ENCODE peak calls at places on chromosomes 16 and 17, in ten cellular contexts. R is astrocyte; G is psoas muscle; B is HCT116; J is AG04450; Q is fibroblast of lung; M is ovary; Z is CD8-positive, alpha-beta T cell; N is dorsolateral prefrontal cortex; L is left ventricle myocardium inferior. D is an unnamed sample. For H3K27me3, the result is how much of the 10 kb centered on the place peaks cover.

GRCh38 chr17:73589096-73589980 is 54.9 kb downstream of the SDK2 start:
- DNase-seq in B (no peak), L (no peak), Q (no peak), J (no peak), N (no peak), G (no peak), M (no peak), Z (no peak), R (no peak), D (no peak)

GRCh38 chr16:19348578-19349315 is 63.2 kb downstream of the CLEC19A start:
- DNase-seq in J (no peak), R (peak), B (no peak), G (no peak), Q (peak), N (no peak), L (no peak), M (no peak), Z (no peak), D (no peak)

GRCh38 chr16:27515874-27516353 is 33.8 kb downstream of the GTF3C1 start:
- DNase-seq in Q (no peak), G (no peak), R (no peak), L (no peak), M (no peak), B (peak), Z (no peak), N (no peak), J (no peak), D (no peak)

GRCh38 chr17:7354262-7354781 is 634 bp upstream of the TMEM95 start:
- DNase-seq in B (no peak), G (no peak), R (peak), Q (peak), L (no peak), J (no peak), Z (no peak), M (no peak), N (no peak), D (no peak)

GRCh38 chr17:40556884-40557414 is 8.3 kb downstream of the CCR7 start:
- DNase-seq in L (peak), R (no peak), J (no peak), Z (no peak), Q (no peak), B (no peak), G (no peak), M (peak), N (no peak), D (no peak)

GRCh38 chr17:70013911-70014310 is 61.1 kb upstream of the KCNJ16 start:
- DNase-seq in N (no peak), B (no peak), J (no peak), M (no peak), Z (no peak), L (no peak), G (no peak), R (no peak), Q (no peak), D (no peak)

GRCh38 chr17:78959803-78960202 is 19.9 kb downstream of the LGALS3BP start:
- DNase-seq in G (no peak), M (no peak), L (no peak), J (no peak), R (no peak), Q (no peak), Z (no peak), N (no peak), B (no peak), D (no peak)

GRCh38 chr16:11308493-11309283 is 27.6 kb upstream of the PRM1 start:
- DNase-seq in R (no peak), Q (no peak), N (no peak), L (no peak), J (no peak), B (no peak), M (no peak), G (no peak), Z (no peak), D (no peak)

GRCh38 chr16:85986931-85987749 is 88.2 kb downstream of the IRF8 start:
- DNase-seq in Q (no peak), N (no peak), R (no peak), B (no peak), J (no peak), M (no peak), G (no peak), Z (no peak), L (no peak), D (no peak)

GRCh38 chr17:62892870-62893338 is 73.1 kb upstream of the TANC2 start:
- DNase-seq in G (no peak), M (no peak), Q (peak), J (peak), L (peak), R (peak), B (no peak), N (no peak), Z (no peak), D (peak)

GRCh38 chr17:64598672-64599071 is 63.4 kb downstream of the SMURF2 start:
- DNase-seq in M (no peak), R (no peak), B (no peak), G (no peak), N (no peak), L (no peak), Q (no peak), Z (no peak), J (no peak), D (no peak)

GRCh38 chr17:73492802-73493139 is 151.5 kb downstream of the SDK2 start:
- DNase-seq in G (no peak), Q (no peak), N (no peak), R (no peak), Z (no peak), L (no peak), J (no peak), M (no peak), B (no peak), D (no peak)

GRCh38 chr16:12255919-12256665 is 279.6 kb downstream of the SNX29 start:
- DNase-seq in M (no peak), R (no peak), J (no peak), B (no peak), G (no peak), N (no peak), Q (no peak), Z (no peak), L (no peak), D (no peak)

GRCh38 chr16:83898463-83899271 is at the start of gene MLYCD:
- DNase-seq in G (peak), R (peak), J (no peak), Q (peak), L (peak), M (peak), N (peak), Z (peak), B (peak), D (no peak)

GRCh38 chr16:82157836-82158235 is 12.2 kb downstream of the MPHOSPH6 start:
- DNase-seq in J (no peak), Q (no peak), B (no peak), L (no peak), G (no peak), M (no peak), R (no peak), N (no peak), Z (no peak), D (no peak)

GRCh38 chr16:88780100-88781062 is 4.6 kb downstream of the PIEZO1 start:
- DNase-seq in R (no peak), N (no peak), Q (no peak), J (no peak), L (no peak), Z (no peak), G (no peak), M (no peak), B (no peak), D (no peak)

GRCh38 chr16:66484453-66485213 is 57.5 kb downstream of the BEAN1 start:
- DNase-seq in L (no peak), R (no peak), B (no peak), Z (no peak), G (no peak), M (no peak), N (no peak), J (no peak), Q (no peak), D (no peak)

GRCh38 chr17:29653995-29654714 is 31.4 kb upstream of the CORO6 start:
- DNase-seq in Z (no peak), R (no peak), M (no peak), L (no peak), N (no peak), B (no peak), G (no peak), Q (no peak), J (no peak), D (no peak)

GRCh38 chr17:14198013-14198412 is 38.6 kb downstream of the CDRT15 start:
- DNase-seq in R (no peak), Q (no peak), Z (no peak), N (no peak), B (no peak), L (peak), M (no peak), J (no peak), G (no peak), D (no peak)

GRCh38 chr17:57756941-57757340 is 11.8 kb upstream of the CCDC182 start:
- DNase-seq in R (no peak), J (no peak), M (no peak), B (no peak), Q (no peak), G (no peak), L (no peak), N (no peak), Z (no peak), D (no peak)

GRCh38 chr17:14048169-14048568 is 21.1 kb upstream of the COX10 start:
- DNase-seq in B (no peak), L (no peak), J (no peak), Q (no peak), R (no peak), M (no peak), Z (no peak), N (no peak), G (no peak), D (no peak)

GRCh38 chr17:77493901-77494663 is 353.3 kb downstream of the SEC14L1 start:
- DNase-seq in R (no peak), B (no peak), M (no peak), J (no peak), Z (no peak), Q (no peak), N (no peak), G (no peak), L (no peak), D (no peak)

GRCh38 chr17:13135496-13135895 is 117.7 kb upstream of the ELAC2 start:
- DNase-seq in G (no peak), J (no peak), L (no peak), M (no peak), B (no peak), N (no peak), R (no peak), Z (no peak), Q (no peak), D (no peak)

GRCh38 chr17:51147641-51148040 is 5.7 kb upstream of the NME1 start:
- DNase-seq in N (no peak), Z (no peak), G (no peak), J (no peak), B (no peak), L (no peak), R (no peak), Q (peak), M (no peak), D (no peak)

GRCh38 chr16:70701998-70702397 is 16.1 kb upstream of the MTSS2 start:
- DNase-seq in L (no peak), R (no peak), B (no peak), J (no peak), Q (no peak), Z (no peak), G (no peak), M (no peak), N (no peak), D (no peak)

GRCh38 chr17:45403906-45404490 is 28.7 kb downstream of the ARHGAP27 start:
- DNase-seq in M (no peak), N (no peak), Q (no peak), G (no peak), J (no peak), Z (no peak), R (no peak), L (no peak), B (no peak), D (no peak)

GRCh38 chr17:8048736-8049135 is 9.9 kb downstream of the ALOX15B start:
- DNase-seq in Z (no peak), R (no peak), N (no peak), Q (no peak), J (no peak), M (no peak), L (no peak), B (no peak), G (no peak), D (no peak)

GRCh38 chr17:35795871-35796265 is 427 bp upstream of the MMP28 start:
- DNase-seq in Z (no peak), B (no peak), R (no peak), N (no peak), L (no peak), G (no peak), J (no peak), Q (no peak), M (no peak), D (no peak)
- H3K27me3 ChIP-seq in Z (under half), B (under half), R (under half), N (under half), L (under half), G (under half), J (half or more), Q (half or more), M (under half), D (under half)

DNA sequence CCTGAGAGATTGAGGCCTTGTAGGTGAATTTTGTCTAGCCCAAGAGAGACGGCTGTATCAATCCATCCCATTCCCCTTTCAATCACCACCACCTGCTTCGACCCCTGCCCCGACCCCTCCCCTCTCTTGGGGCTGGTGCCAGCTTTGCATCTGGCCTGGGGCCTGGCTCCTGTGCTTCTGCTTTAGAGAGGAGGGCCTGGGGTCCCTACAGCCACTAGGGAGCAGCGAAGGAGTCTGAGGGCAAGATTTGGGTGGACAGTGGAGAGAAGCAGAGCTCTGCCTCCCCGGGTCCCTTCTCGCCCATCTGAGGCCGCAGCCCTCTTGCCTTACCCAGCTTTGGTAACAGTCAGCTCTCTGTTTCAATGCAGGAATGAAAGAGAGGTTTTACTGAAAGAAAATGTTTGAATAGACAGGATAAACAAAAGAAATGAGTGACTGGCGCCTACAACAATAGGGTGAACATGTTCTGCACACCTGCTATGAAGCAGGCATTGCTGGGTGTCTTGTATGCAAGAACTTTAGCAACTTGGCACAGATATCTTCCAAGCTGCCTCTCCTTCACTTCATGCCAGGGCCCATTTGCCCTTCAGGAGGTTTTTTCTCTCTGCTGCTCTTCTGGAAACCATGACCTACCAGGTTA is 57.4 kb downstream of the SLC47A1 start:
- DNase-seq in B (no peak), R (no peak), M (no peak), J (no peak), L (no peak), Z (no peak), N (no peak), Q (no peak), G (no peak), D (no peak)
- TF ChIP-seq CTCF in B (no peak), R (no peak), M (no peak), J (no peak), L (no peak), Z (no peak), N (no peak), Q (no peak), G (no peak), D (no peak)

DNA sequence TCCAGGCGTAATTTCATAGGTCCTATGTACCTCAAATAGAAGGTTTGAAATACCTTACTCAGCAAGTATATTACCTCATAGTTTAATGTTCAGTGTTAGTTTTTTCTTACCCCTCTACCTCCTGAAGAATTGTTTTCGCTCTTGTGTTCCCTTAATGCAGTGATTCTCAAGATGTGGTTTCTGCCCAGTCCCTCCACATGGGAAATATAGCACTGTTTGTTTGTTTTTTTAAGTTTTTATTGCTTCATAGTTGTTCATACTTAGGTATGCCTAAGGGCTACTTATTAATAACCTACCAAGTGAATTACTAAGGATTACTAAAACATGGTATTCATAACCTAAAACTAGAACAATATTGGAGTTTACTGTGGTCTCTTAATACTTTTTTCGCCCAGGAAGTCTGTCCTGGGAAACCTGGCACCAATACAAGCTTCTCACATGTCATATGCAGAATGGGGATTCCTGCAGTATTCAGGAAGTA is 5.0 kb downstream of the RSPRY1 start:
- DNase-seq in Z (no peak), R (peak), L (no peak), Q (peak), G (no peak), M (no peak), B (no peak), J (no peak), N (no peak), D (peak)
- H3K27me3 ChIP-seq in Z (under half), R (under half), L (under half), Q (under half), G (under half), M (under half), B (under half), J (under half), N (under half), D (under half)

DNA sequence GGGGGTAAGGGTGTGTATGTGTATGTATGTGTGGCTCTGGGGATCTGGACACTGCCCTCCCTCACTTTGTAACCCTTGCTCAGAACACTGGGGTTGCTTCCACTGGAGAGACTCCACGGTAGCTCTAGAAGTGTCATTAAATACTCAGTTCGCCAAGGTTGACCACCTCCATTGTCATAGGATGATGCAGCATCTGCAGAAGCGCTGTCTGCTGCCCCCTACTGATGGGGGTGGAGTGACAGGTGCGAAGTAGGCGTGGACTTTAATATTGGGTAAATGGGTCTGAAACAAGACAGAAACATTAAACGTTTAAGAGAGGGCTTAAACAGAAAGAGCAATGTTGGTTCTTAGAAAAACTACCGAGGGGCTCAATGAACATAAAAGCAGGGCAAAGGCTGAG is 35.5 kb upstream of the STAC2 start:
- DNase-seq in B (no peak), J (no peak), L (no peak), Q (no peak), M (no peak), R (no peak), Z (no peak), G (no peak), N (no peak), D (no peak)
- TF ChIP-seq CTCF in B (peak), J (peak), L (peak), Q (no peak), M (no peak), R (no peak), Z (peak), G (peak), N (peak), D (peak)

GRCh38 chr16:49277766-49278566 is 3.7 kb downstream of the CBLN1 start:
- DNase-seq in Z (no peak), G (no peak), J (no peak), M (no peak), R (no peak), B (no peak), N (no peak), L (no peak), Q (no peak), D (no peak)
- H3K27me3 ChIP-seq in Z (under half), G (half or more), J (half or more), M (under half), R (half or more), B (under half), N (half or more), L (half or more), Q (under half), D (half or more)

GRCh38 chr16:75241955-75242354 is 9.5 kb downstream of the BCAR1 start:
- DNase-seq in B (no peak), M (no peak), N (no peak), J (no peak), L (no peak), Z (no peak), R (no peak), Q (no peak), G (no peak), D (no peak)

GRCh38 chr16:75243667-75244224 is 7.7 kb downstream of the BCAR1 start:
- DNase-seq in Z (no peak), J (no peak), B (no peak), G (no peak), R (no peak), M (peak), L (no peak), N (no peak), Q (no peak), D (no peak)

GRCh38 chr16:75246504-75247205 is 4.8 kb downstream of the BCAR1 start:
- DNase-seq in G (no peak), R (peak), L (no peak), M (peak), Q (peak), Z (no peak), N (no peak), J (no peak), B (no peak), D (no peak)

GRCh38 chr16:75244844-75245758 is 6.3 kb downstream of the BCAR1 start:
- DNase-seq in Q (peak), G (peak), N (peak), L (peak), J (peak), B (no peak), R (peak), Z (no peak), M (peak), D (peak)

DNA sequence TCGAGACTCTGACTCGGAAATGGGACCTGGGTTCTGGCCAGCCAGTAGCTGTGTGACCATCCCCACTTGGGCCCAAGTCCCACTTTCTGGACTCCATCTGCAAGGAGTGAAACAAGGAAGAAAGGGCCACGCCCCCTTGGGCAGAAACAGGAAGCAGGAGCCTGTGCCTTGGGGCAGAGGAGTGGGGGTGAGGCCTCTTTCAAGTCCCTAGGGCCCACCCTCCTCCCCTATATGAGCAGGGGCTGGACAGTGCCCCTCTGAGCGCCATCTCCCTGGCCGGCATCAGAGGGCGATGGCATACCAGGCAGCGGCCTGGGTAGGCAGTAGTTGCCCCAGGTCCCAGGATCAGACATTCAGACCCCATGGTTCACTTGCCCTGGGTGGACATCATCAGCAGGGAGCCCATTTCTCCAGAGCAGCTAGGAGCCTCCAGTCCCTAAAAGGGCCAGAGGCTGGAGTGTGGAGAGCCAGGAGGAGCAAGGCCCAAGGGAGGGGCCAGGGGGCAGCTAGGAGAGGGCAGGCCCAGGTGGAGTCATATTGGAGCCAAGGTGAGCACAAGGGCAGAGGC is 7.1 kb downstream of the BCAR1 start:
- DNase-seq in J (no peak), Q (peak), L (no peak), N (no peak), Z (no peak), R (peak), B (no peak), G (no peak), M (peak), D (no peak)
- TF ChIP-seq CTCF in J (no peak), Q (no peak), L (no peak), N (no peak), Z (no peak), R (no peak), B (peak), G (no peak), M (no peak), D (no peak)

GRCh38 chr17:43914451-43914850 is 7.1 kb upstream of the MPP2 start:
- DNase-seq in N (no peak), L (no peak), J (no peak), G (no peak), Z (no peak), B (no peak), M (no peak), Q (no peak), R (no peak), D (no peak)

GRCh38 chr17:43912635-43913304 is 5.4 kb upstream of the MPP2 start:
- DNase-seq in M (no peak), L (no peak), Q (no peak), G (no peak), Z (no peak), N (no peak), R (no peak), B (no peak), J (no peak), D (no peak)

GRCh38 chr17:43916385-43916784 is 9.0 kb upstream of the MPP2 start:
- DNase-seq in B (no peak), R (no peak), M (no peak), J (no peak), G (no peak), L (no peak), Q (no peak), N (no peak), Z (no peak), D (no peak)

GRCh38 chr17:43915561-43915960 is 8.2 kb upstream of the MPP2 start:
- DNase-seq in R (no peak), Q (no peak), L (no peak), Z (no peak), G (no peak), N (no peak), M (no peak), J (no peak), B (no peak), D (no peak)

GRCh38 chr17:43913584-43913983 is 6.2 kb upstream of the MPP2 start:
- DNase-seq in L (no peak), G (no peak), B (no peak), N (no peak), Z (no peak), M (no peak), Q (no peak), J (no peak), R (no peak), D (no peak)
- H3K27me3 ChIP-seq in L (under half), G (under half), B (under half), N (under half), Z (under half), M (under half), Q (under half), J (half or more), R (under half), D (under half)